ENCODE peak calls at places on chromosomes 5 and 9, in four cellular contexts. S, Q, O and T are unnamed samples.

GRCh38 chr5:15285901-15286583 is 213.9 kb upstream of the FBXL7 start:
- DNase-seq in S (peak), Q (no peak), O (peak), T (no peak)

GRCh38 chr9:97852399-97853055 is 499 bp upstream of the FOXE1 start:
- DNase-seq in S (no peak), Q (no peak), O (no peak), T (no peak)

GRCh38 chr5:73940026-73940425 is 314.0 kb downstream of the ARHGEF28 start:
- DNase-seq in S (no peak), Q (no peak), O (peak), T (no peak)

GRCh38 chr9:114652776-114653555 is 4.6 kb downstream of the TEX53 start:
- DNase-seq in S (no peak), Q (no peak), O (peak), T (no peak)

GRCh38 chr9:127561491-127562270 is 50.4 kb upstream of the STXBP1 start:
- DNase-seq in S (peak), Q (no peak), O (peak), T (peak)

GRCh38 chr9:16571127-16571848 is 299.2 kb downstream of the BNC2 start:
- DNase-seq in S (no peak), Q (no peak), O (peak), T (peak)

GRCh38 chr5:55154893-55155292 is 5.1 kb upstream of the GPX8 start:
- DNase-seq in S (no peak), Q (no peak), O (peak), T (no peak)

GRCh38 chr5:26761040-26761439 is 277.3 kb downstream of the CDH9 start:
- DNase-seq in S (no peak), Q (peak), O (no peak), T (no peak)

GRCh38 chr9:137434498-137435380 is 6.4 kb downstream of the ENTPD8 start:
- DNase-seq in S (peak), Q (no peak), O (no peak), T (no peak)

GRCh38 chr9:77569335-77569734 is 78.8 kb downstream of the GNA14 start:
- DNase-seq in S (no peak), Q (no peak), O (no peak), T (no peak)

GRCh38 chr5:122493091-122493775 is 181.2 kb downstream of the SNCAIP start:
- DNase-seq in S (peak), Q (no peak), O (no peak), T (no peak)

GRCh38 chr5:72847439-72847838 is 31.0 kb downstream of the TNPO1 start:
- DNase-seq in S (no peak), Q (no peak), O (no peak), T (no peak)

GRCh38 chr5:56543431-56544385 is 271.6 kb upstream of the MAP3K1 start:
- DNase-seq in S (no peak), Q (no peak), O (peak), T (no peak)

GRCh38 chr9:128947423-128948310 is at the start of the genes DOLK and NUP188:
- DNase-seq in S (peak), Q (peak), O (peak), T (peak)

GRCh38 chr5:128682669-128683068 is 144.6 kb upstream of the FBN2 start:
- DNase-seq in S (no peak), Q (no peak), O (no peak), T (no peak)

GRCh38 chr9:110997847-110998246 is 40.4 kb downstream of the LPAR1 start:
- DNase-seq in S (no peak), Q (no peak), O (no peak), T (peak)

GRCh38 chr5:104265531-104266130 is 703.0 kb upstream of the NUDT12 start:
- DNase-seq in S (no peak), Q (no peak), O (no peak), T (no peak)

GRCh38 chr5:143713331-143714032 is 98.5 kb upstream of the HMHB1 start:
- DNase-seq in S (no peak), Q (no peak), O (peak), T (peak)

GRCh38 chr5:142924135-142924883 is 154.1 kb downstream of the ARHGAP26 start:
- DNase-seq in S (no peak), Q (no peak), O (peak), T (no peak)

GRCh38 chr5:98816574-98817222 is 43.2 kb downstream of the RGMB start:
- DNase-seq in S (no peak), Q (no peak), O (peak), T (no peak)

GRCh38 chr5:124596595-124597388 is 149.6 kb downstream of the ZNF608 start:
- DNase-seq in S (no peak), Q (no peak), O (peak), T (peak)

GRCh38 chr5:116848974-116849586 is 274.5 kb upstream of the SEMA6A start:
- DNase-seq in S (no peak), Q (no peak), O (peak), T (no peak)